ENCODE peak calls at places on chromosomes 5 and 9, in nine cellular contexts. O, Y, M, F, C, D, P, B and E are unnamed samples.

GRCh38 chr5:136080113-136080482 is 51.3 kb downstream of the TGFBI start:
- DNase-seq in C (no peak), M (no peak), O (no peak), F (no peak), B (no peak), P (no peak), Y (no peak), D (no peak), E (no peak)

GRCh38 chr5:87327998-87328397 is 60.3 kb downstream of the RASA1 start:
- DNase-seq in D (no peak), Y (no peak), F (no peak), M (no peak), O (no peak), P (peak), C (no peak), B (no peak), E (no peak)

GRCh38 chr9:88889386-88889785 is 101.9 kb upstream of the S1PR3 start:
- DNase-seq in P (no peak), O (no peak), Y (no peak), F (no peak), M (no peak), B (no peak), D (no peak), C (no peak), E (no peak)

GRCh38 chr5:145943674-145944121 is 7.3 kb downstream of the SH3RF2 start:
- DNase-seq in B (no peak), F (no peak), O (no peak), Y (peak), C (no peak), M (no peak), D (peak), P (peak), E (no peak)

GRCh38 chr5:173010547-173011464 is 27.2 kb downstream of the ATP6V0E1 start:
- DNase-seq in F (peak), D (no peak), C (peak), B (peak), O (no peak), M (no peak), Y (peak), P (no peak), E (no peak)

GRCh38 chr9:134863941-134864820 is 16.4 kb upstream of the FCN2 start:
- DNase-seq in M (peak), C (no peak), B (peak), D (no peak), F (peak), O (no peak), P (no peak), Y (no peak), E (peak)

GRCh38 chr5:132377738-132378137 is 8.2 kb downstream of the SLC22A5 start:
- DNase-seq in M (no peak), Y (no peak), C (no peak), P (no peak), F (peak), O (no peak), D (no peak), B (no peak), E (no peak)

GRCh38 chr5:173954671-173955605 is 34.0 kb upstream of the C5orf47 start:
- DNase-seq in O (no peak), C (no peak), P (peak), F (no peak), D (no peak), Y (no peak), M (no peak), B (no peak), E (no peak)

GRCh38 chr5:148205044-148205813 is 2.4 kb downstream of the SPINK6 start:
- DNase-seq in Y (no peak), C (no peak), P (no peak), O (no peak), F (no peak), M (peak), D (no peak), B (no peak), E (no peak)

GRCh38 chr9:124220551-124221451 is 36.9 kb upstream of the NEK6 start:
- DNase-seq in P (peak), Y (peak), O (no peak), B (no peak), F (no peak), D (peak), M (no peak), C (no peak), E (no peak)

DNA sequence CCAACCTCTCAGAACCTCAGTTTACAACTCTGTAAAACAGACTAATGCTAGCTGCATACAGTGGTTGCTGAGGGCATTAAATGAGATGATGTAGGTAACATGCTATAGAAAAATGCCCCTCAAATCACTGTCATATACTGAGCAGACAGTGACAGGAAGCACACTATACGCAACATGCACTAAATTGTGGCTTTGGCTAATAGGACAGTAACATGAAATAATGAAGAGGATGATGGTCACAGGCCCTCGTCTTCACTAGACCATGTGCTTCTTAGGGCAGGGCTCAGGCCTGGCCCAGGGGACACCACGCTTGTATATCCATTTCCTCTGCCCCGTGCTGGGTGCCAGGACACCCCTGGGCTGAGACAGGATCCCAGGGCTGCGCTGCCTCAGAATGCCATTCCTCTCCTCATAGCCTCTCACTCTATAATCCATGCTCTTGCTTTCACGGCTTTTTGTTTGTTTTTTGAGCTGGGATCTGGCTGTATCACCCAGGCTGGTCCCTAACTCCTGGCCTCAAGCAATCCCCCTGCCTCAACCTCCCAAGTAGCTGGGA is 18.9 kb downstream of the CSF1R start:
- DNase-seq in F (no peak), Y (no peak), D (no peak), C (no peak), M (no peak), P (no peak), B (no peak), O (no peak), E (no peak)
- H3K4me3 ChIP-seq in F (no peak), Y (no peak), D (no peak), C (no peak), M (no peak), P (no peak), B (no peak), O (no peak), E (no peak)

DNA sequence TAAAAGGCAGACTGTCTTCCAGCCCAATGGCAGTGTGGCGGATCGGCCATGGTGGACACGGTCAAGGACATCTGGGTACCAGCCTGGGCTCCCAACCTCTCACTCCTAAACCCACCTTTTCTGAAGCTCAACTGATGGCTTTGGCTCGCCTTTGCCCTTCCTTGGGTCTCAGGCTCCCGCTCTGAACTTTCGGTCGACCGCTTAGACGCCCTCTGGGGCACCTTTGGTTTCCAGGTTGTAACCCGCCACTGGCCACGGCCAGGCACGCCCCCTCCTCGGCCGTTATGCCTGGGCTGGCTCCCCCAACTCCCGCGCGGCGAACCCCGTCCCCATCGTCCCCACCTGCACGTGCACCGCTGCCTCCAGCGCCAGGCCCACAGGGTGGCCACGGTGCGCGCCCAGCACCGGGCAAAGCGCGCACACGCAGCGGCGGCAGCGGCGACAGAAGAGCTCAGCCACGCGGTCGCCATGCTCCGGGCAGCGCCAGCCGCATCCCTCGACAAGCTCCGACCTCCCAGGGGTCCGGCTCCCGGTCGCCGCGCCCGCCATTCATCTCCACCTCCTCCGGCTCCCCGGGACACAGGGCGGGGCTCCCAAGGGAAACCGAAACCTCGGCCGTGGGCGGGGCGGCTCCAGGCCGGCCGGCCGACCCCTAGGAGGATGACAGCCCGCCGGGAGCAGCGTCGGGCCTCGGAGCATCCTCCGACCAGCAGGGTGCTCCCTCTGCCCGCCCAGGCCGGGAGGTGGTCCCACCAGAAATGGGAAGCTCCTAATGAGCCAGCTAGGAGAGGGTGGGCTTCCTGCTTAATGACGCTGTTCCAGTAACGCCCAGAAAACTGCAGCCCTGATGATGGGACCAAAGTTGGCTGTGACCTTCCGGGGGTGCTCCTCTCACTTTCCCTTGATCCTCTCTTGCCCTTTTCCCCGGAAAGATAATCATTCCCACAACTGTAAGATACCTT is at the start of gene TRIM14:
- DNase-seq in B (no peak), C (peak), F (no peak), O (no peak), Y (peak), M (peak), P (peak), D (peak), E (peak)
- TF ChIP-seq CTCF in B (no peak), C (peak), F (no peak), O (no peak), Y (no peak), M (no peak), P (peak), D (no peak), E (no peak)

GRCh38 chr5:82257729-82258128 is 20.4 kb downstream of the RPS23 start:
- DNase-seq in C (peak), M (no peak), P (no peak), F (no peak), O (no peak), D (no peak), Y (no peak), B (no peak), E (no peak)

GRCh38 chr5:82265052-82265451 is 13.1 kb downstream of the RPS23 start:
- DNase-seq in O (no peak), Y (no peak), M (no peak), C (no peak), F (no peak), D (no peak), B (no peak), P (no peak), E (no peak)

GRCh38 chr5:82255844-82256243 is 22.3 kb downstream of the RPS23 start:
- DNase-seq in F (no peak), Y (no peak), O (no peak), M (no peak), B (no peak), C (no peak), D (no peak), P (no peak), E (no peak)

GRCh38 chr5:82257247-82257646 is 20.9 kb downstream of the RPS23 start:
- DNase-seq in P (no peak), D (no peak), B (no peak), F (no peak), Y (no peak), O (no peak), M (no peak), C (peak), E (no peak)

DNA sequence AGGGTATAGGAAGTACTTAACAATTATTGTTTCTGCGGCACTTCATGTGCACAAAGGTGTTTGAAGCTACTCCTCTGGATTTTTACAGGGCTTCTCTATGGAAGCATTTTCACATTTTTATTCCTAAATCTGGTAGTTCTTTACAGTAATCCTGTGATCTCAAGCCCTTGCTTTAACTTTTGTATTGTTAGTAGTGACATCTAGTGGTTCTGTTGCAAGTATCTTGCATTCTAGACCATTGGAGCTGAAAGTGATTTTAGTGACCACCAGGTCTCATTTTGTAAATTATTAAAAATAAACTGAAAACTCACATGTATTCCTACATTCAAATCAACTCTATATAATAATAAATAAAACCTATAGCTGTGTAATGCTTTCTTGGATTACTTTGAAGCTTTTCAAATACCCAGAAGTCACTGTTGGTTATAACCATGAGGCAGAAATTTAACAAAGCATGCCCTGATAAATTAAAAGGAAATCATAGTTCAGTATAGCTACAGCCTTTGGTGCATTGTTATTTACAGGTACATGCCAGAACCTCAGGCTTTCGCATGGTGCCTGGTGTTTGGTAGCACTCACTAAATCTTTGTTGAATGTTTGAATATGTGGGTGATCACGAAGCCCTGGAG is 18.9 kb downstream of the RPS23 start:
- DNase-seq in P (peak), F (no peak), Y (no peak), B (no peak), D (no peak), O (no peak), M (no peak), C (peak), E (no peak)
- H3K27ac ChIP-seq in P (no peak), F (no peak), Y (no peak), B (no peak), D (no peak), O (no peak), M (no peak), C (no peak), E (no peak)

GRCh38 chr5:170629566-170630175 is 125.9 kb downstream of the KCNIP1 start:
- DNase-seq in F (no peak), M (no peak), P (no peak), Y (no peak), B (peak), O (no peak), C (no peak), D (no peak), E (no peak)

GRCh38 chr5:170627271-170627670 is 123.5 kb downstream of the KCNIP1 start:
- DNase-seq in P (no peak), C (no peak), B (peak), F (no peak), O (no peak), D (no peak), M (no peak), Y (no peak), E (no peak)

GRCh38 chr5:170628691-170629565 is 125.1 kb downstream of the KCNIP1 start:
- DNase-seq in C (no peak), F (no peak), D (no peak), Y (no peak), P (no peak), O (no peak), M (no peak), B (peak), E (no peak)

GRCh38 chr5:170626507-170627150 is 122.8 kb downstream of the KCNIP1 start:
- DNase-seq in C (no peak), D (no peak), O (no peak), M (no peak), P (no peak), F (no peak), Y (no peak), B (peak), E (no peak)

DNA sequence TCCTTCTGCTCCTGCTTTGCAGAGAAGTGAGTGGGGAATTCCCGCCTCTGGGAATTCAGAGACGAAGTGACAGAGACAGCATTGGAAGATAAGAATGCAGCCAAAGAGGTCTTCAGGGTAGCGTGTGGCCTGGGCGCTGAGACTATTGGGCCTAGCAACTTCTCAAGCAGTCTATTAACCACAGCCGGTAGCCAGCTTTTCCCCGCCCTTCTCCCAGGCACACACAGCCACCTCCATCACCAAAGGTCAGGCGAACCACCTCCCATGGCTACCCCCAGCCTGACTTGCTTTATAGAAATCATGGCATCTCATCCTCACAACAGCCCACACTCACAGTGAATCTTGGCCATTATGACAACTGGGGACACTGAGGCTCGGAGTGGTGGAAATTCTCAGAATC is 124.2 kb downstream of the KCNIP1 start:
- DNase-seq in O (no peak), M (no peak), B (peak), Y (no peak), C (no peak), P (no peak), D (no peak), F (no peak), E (no peak)
- H3K4me3 ChIP-seq in O (no peak), M (no peak), B (no peak), Y (no peak), C (no peak), P (no peak), D (no peak), F (no peak), E (no peak)

GRCh38 chr5:149829954-149830353 is 99.8 kb downstream of the PPARGC1B start:
- DNase-seq in D (no peak), Y (no peak), F (no peak), C (peak), P (peak), B (no peak), M (no peak), O (no peak), E (no peak)
- TF ChIP-seq CTCF in D (no peak), Y (no peak), F (no peak), C (peak), P (peak), B (no peak), M (no peak), O (no peak), E (no peak)

GRCh38 chr9:125888220-125888619 is 141.0 kb downstream of the PBX3 start:
- DNase-seq in Y (no peak), B (no peak), M (no peak), C (no peak), P (no peak), D (no peak), F (no peak), O (no peak), E (no peak)
- H3K27ac ChIP-seq in Y (peak), B (no peak), M (no peak), C (no peak), P (no peak), D (no peak), F (no peak), O (no peak), E (no peak)

GRCh38 chr5:124628721-124629596 is 117.5 kb downstream of the ZNF608 start:
- DNase-seq in C (no peak), D (no peak), Y (no peak), B (no peak), O (no peak), P (peak), F (no peak), M (no peak), E (peak)
- H3K4me3 ChIP-seq in C (no peak), D (no peak), Y (no peak), B (no peak), O (no peak), P (no peak), F (no peak), M (no peak), E (no peak)

DNA sequence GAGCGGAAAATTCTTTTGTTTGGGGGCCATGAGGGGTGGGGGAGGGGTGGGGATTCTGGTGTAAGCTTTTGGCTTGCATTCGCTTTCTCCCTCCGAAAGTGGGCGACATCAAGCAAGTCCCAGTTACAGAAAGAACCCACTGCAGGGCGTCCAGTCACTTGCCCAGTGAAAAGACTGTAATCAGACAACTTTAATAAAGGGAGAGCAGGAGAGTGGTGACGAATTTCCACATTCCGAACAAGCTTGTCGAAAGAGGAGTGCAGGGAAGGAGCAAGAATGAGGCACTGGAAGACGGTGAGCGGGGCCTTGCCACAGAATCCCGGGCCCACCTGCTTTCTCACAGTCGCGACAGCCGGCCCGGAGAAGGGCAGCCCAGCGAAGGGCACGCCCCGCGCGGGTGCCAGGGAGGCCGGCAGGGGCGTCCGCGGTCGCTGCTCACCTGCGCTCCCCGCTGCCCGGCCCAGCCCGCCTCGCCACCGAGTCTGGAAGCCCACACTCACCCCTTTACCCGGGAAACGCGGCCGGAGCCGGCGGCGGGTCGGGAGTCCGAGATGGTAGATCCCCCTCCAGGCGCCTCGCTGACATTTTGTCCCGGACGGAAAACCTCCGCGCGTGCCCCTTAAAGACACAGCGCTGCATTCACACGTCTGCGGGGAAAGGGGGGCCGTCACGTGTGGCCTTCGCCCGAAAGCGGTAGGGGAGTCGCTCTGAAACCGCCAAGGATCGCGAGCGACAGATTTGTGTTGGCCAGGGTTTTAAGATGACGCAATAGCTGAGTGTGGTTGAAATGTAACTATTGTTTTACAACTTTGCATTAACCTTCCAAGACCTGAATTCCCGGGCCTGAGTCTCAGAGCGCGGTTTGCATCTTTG is at the start of gene ZBED3:
- DNase-seq in Y (peak), O (peak), F (peak), B (peak), C (peak), M (peak), P (peak), D (peak), E (peak)
- TF ChIP-seq CTCF in Y (peak), O (peak), F (no peak), B (peak), C (peak), M (no peak), P (peak), D (no peak), E (no peak)